ENCODE peak calls at places on chromosome 22, in four cellular contexts. W is H54, J is MM.1S, G is GM19239. A is an unnamed sample.

GRCh38 chr22:42357634-42358296 is 74.4 kb downstream of the NFAM1 start:
- DNase-seq in W (no peak), J (no peak), G (no peak), A (no peak)

GRCh38 chr22:46052801-46053562 is 76.0 kb upstream of the WNT7B start:
- DNase-seq in W (no peak), J (peak), G (no peak), A (no peak)

GRCh38 chr22:44465563-44465962 is 32.5 kb downstream of the RTL6 start:
- DNase-seq in W (no peak), J (no peak), G (no peak), A (no peak)

GRCh38 chr22:32583921-32584335 is 109.3 kb downstream of the FBXO7 start:
- DNase-seq in W (no peak), J (no peak), G (no peak), A (peak)

GRCh38 chr22:48581821-48582469 is 1245.7 kb downstream of the BRD1 start:
- DNase-seq in W (no peak), J (no peak), G (no peak), A (no peak)

GRCh38 chr22:38314140-38314991 is 2.9 kb downstream of the CSNK1E start:
- DNase-seq in W (no peak), J (peak), G (no peak), A (no peak)

GRCh38 chr22:43530864-43531201 is 119.0 kb downstream of the MPPED1 start:
- DNase-seq in W (no peak), J (no peak), G (no peak), A (no peak)

GRCh38 chr22:30885001-30885366 is 83.6 kb downstream of the MORC2 start:
- DNase-seq in W (no peak), J (no peak), G (no peak), A (no peak)

GRCh38 chr22:41106122-41106968 is 14.0 kb downstream of the EP300 start:
- DNase-seq in W (no peak), J (no peak), G (no peak), A (no peak)

GRCh38 chr22:41907436-41908401 is 7.2 kb downstream of the SHISA8 start:
- DNase-seq in W (peak), J (no peak), G (no peak), A (no peak)

GRCh38 chr22:35631597-35631996 is 14.5 kb upstream of the MB start:
- DNase-seq in W (no peak), J (peak), G (peak), A (no peak)

GRCh38 chr22:47801541-47802245 is 1039.2 kb downstream of the TBC1D22A start:
- DNase-seq in W (no peak), J (no peak), G (no peak), A (no peak)

GRCh38 chr22:44404341-44405020 is 91.7 kb upstream of the SHISAL1 start:
- DNase-seq in W (peak), J (no peak), G (no peak), A (no peak)

GRCh38 chr22:49735411-49736311 is 92.0 kb downstream of the BRD1 start:
- DNase-seq in W (no peak), J (peak), G (no peak), A (no peak)

GRCh38 chr22:34096770-34097169 is 176.5 kb upstream of the LARGE1 start:
- DNase-seq in W (no peak), J (no peak), G (no peak), A (no peak)

GRCh38 chr22:26549902-26550497 is 37.7 kb upstream of the TFIP11 start:
- DNase-seq in W (no peak), J (no peak), G (no peak), A (no peak)

A was measured in stromal cell of bone marrow.